ENCODE peak calls at places on chromosomes 2 and 18, in six cellular contexts. C is PC-3; M is HepG2; P is naive thymus-derived CD4-positive, alpha-beta T cell; F is CD8-positive, alpha-beta memory T cell; H is psoas muscle. K is an unnamed sample.

GRCh38 chr2:237379636-237380035 is 34.3 kb downstream of the COL6A3 start:
- DNase-seq in C (no peak), M (no peak), P (no peak), F (no peak), H (no peak), K (no peak)

GRCh38 chr2:84938194-84938879 is 32.6 kb upstream of the KCMF1 start:
- DNase-seq in C (peak), M (peak), P (peak), F (peak), H (no peak), K (no peak)

GRCh38 chr2:10267036-10267435 is 35.7 kb upstream of the HPCAL1 start:
- DNase-seq in C (no peak), M (no peak), P (no peak), F (no peak), H (no peak), K (no peak)

GRCh38 chr2:231037202-231037730 is at the start of gene C2orf72:
- DNase-seq in C (no peak), M (no peak), P (no peak), F (no peak), H (no peak), K (no peak)

GRCh38 chr2:219442206-219443015 is 7.8 kb downstream of the SPEG start:
- DNase-seq in C (no peak), M (no peak), P (no peak), F (no peak), H (peak), K (no peak)

GRCh38 chr2:181563101-181563692 is 93.7 kb downstream of the CERKL start:
- DNase-seq in C (no peak), M (no peak), P (no peak), F (no peak), H (no peak), K (no peak)

GRCh38 chr2:182616471-182617393 is 99.3 kb upstream of the DNAJC10 start:
- DNase-seq in C (no peak), M (peak), P (no peak), F (no peak), H (no peak), K (no peak)

GRCh38 chr2:118209727-118210126 is 121.5 kb downstream of the INSIG2 start:
- DNase-seq in C (peak), M (no peak), P (no peak), F (no peak), H (no peak), K (no peak)

GRCh38 chr18:55235094-55235461 is 275.8 kb upstream of the CCDC68 start:
- DNase-seq in C (no peak), M (no peak), P (no peak), F (no peak), H (no peak), K (no peak)

GRCh38 chr2:28346587-28346986 is 46.1 kb upstream of the FOSL2 start:
- DNase-seq in C (no peak), M (no peak), P (no peak), F (peak), H (peak), K (no peak)

GRCh38 chr2:18623782-18624181 is 34.4 kb upstream of the NT5C1B start:
- DNase-seq in C (peak), M (no peak), P (no peak), F (no peak), H (no peak), K (no peak)

GRCh38 chr18:48719988-48720654 is 181.3 kb downstream of the CTIF start:
- DNase-seq in C (no peak), M (no peak), P (no peak), F (no peak), H (no peak), K (no peak)

GRCh38 chr2:76808776-76809175 is 713.4 kb downstream of the LRRTM4 start:
- DNase-seq in C (no peak), M (no peak), P (no peak), F (no peak), H (no peak), K (no peak)

GRCh38 chr18:79610461-79611039 is 69.1 kb upstream of the CTDP1 start:
- DNase-seq in C (no peak), M (no peak), P (no peak), F (no peak), H (no peak), K (no peak)

GRCh38 chr2:236665130-236665529 is 95.5 kb downstream of the ACKR3 start:
- DNase-seq in C (peak), M (no peak), P (no peak), F (no peak), H (no peak), K (no peak)

GRCh38 chr2:31513553-31513952 is 67.2 kb downstream of the SRD5A2 start:
- DNase-seq in C (no peak), M (no peak), P (no peak), F (no peak), H (no peak), K (no peak)

GRCh38 chr2:219571311-219572236 is at the start of gene OBSL1:
- DNase-seq in C (peak), M (peak), P (no peak), F (no peak), H (peak), K (no peak)

GRCh38 chr2:68135448-68136320 is 22.0 kb upstream of the PNO1 start:
- DNase-seq in C (no peak), M (no peak), P (no peak), F (no peak), H (no peak), K (no peak)

GRCh38 chr2:71121479-71121878 is 8.6 kb downstream of the MCEE start:
- DNase-seq in C (no peak), M (peak), P (no peak), F (no peak), H (no peak), K (no peak)

GRCh38 chr2:202249864-202250263 is 11.5 kb upstream of the SUMO1 start:
- DNase-seq in C (no peak), M (no peak), P (no peak), F (no peak), H (no peak), K (no peak)

GRCh38 chr2:37379881-37380296 is 35.5 kb downstream of the QPCT start:
- DNase-seq in C (peak), M (peak), P (no peak), F (no peak), H (peak), K (no peak)

GRCh38 chr18:55048892-55049291 is 89.6 kb upstream of the CCDC68 start:
- DNase-seq in C (peak), M (no peak), P (no peak), F (no peak), H (no peak), K (no peak)

GRCh38 chr2:145930318-145930717 is 1410.4 kb upstream of the ZEB2 start:
- DNase-seq in C (no peak), M (no peak), P (no peak), F (no peak), H (no peak), K (no peak)

GRCh38 chr2:48129256-48129950 is 223.1 kb upstream of the FBXO11 start:
- DNase-seq in C (peak), M (no peak), P (no peak), F (no peak), H (no peak), K (no peak)

GRCh38 chr18:79576686-79577351 is 102.8 kb upstream of the CTDP1 start:
- DNase-seq in C (no peak), M (no peak), P (no peak), F (peak), H (peak), K (no peak)

GRCh38 chr2:32212293-32212692 is 46.6 kb downstream of the SLC30A6 start:
- DNase-seq in C (no peak), M (no peak), P (no peak), F (no peak), H (no peak), K (no peak)

DNA sequence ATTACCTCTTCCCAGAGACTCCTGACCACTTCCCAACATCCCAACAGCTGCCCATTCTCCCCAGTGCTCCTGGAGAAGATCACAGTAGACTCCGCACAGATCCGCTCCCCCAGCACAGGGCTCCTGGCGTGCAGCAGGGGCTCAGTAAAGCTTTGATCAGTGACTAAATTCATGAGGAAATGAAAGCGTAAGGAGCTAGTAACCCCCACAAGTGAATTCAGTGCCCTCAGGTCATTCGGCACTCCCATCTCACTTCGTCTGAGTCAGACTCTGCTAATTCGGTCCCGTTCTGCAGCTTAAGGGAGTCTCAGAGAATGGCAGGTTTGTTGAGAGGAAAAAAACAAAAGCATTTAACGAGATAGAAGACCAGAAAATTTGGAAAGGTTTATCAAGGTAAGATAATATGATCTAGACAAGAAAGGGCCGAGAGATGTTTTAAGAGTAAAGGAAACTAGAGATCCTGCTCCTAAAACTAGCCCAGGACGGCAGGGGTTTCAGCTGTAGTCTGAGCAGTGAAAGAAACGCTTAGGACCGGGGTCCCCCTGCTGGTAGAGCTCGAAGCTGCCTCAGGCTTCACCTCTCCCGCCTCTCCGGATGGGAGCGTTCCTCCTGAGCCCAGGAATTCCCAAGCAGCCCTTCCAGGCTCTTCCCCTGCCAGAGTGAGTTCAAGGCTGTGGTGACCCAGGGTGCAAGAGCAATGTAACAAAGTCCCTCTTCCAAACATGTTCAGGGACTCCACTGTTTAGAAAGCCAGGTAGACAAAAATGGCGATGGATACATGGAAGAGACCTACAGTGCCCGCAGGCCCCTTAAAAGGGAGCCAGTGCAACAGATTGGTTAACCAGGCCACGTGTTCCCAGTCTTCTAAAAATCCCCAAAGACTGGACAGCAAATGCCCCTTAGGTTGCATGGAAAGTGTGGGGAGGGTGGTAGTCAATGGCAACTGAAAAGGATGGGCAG is 127.3 kb downstream of the DNER start:
- DNase-seq in C (peak), M (peak), P (no peak), F (no peak), H (peak), K (peak)
- H3K27ac ChIP-seq in C (peak), M (no peak), P (no peak), F (no peak), H (no peak), K (peak)

GRCh38 chr2:241762321-241762932 is 14.2 kb upstream of the GAL3ST2 start:
- DNase-seq in C (peak), M (no peak), P (no peak), F (peak), H (no peak), K (no peak)
- H3K27ac ChIP-seq in C (peak), M (no peak), P (no peak), F (peak), H (no peak), K (no peak)

DNA sequence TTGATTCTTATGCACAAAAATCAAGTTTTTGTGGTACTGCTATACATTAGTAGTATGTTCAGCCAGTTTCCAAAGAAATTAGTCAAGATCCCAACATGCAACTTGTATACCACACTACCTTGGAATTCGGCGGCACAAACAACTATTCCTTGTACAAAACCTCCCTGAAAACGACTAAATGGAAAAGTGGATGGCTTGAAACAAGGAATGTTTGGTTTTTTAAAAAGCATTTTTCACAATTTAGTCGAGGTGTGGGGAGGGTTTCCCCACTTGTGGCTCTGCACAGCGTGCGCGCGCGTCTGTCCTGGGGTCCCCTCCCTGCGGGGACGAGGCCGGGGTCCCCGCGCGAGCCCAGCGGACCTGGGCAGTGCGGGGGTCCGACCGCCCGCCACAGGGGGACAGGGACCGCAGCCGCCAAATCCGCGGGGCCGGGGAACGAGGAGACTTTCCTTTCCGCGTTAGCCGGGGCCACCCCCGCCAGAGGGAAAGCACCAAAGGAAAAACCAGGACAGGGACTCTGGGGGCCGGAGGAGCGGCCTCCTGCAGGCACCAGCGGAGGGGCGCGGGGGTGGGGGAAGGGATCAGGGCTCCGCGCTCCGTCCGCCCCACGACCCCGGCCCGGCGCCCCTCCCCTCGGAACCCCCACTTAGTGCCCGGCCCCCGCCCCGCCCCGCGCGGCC is 534 bp upstream of the SOCS6 start:
- DNase-seq in C (peak), M (peak), P (no peak), F (no peak), H (peak), K (no peak)
- H3K27ac ChIP-seq in C (peak), M (peak), P (no peak), F (no peak), H (peak), K (peak)

GRCh38 chr2:1432726-1433125 is 19.5 kb downstream of the TPO start:
- DNase-seq in C (no peak), M (no peak), P (no peak), F (no peak), H (no peak), K (no peak)

GRCh38 chr2:1437537-1437936 is 24.3 kb downstream of the TPO start:
- DNase-seq in C (no peak), M (no peak), P (no peak), F (no peak), H (no peak), K (no peak)

GRCh38 chr2:1440581-1440980 is 27.3 kb downstream of the TPO start:
- DNase-seq in C (no peak), M (no peak), P (no peak), F (no peak), H (no peak), K (no peak)

GRCh38 chr2:1437101-1437500 is 23.8 kb downstream of the TPO start:
- DNase-seq in C (no peak), M (no peak), P (no peak), F (no peak), H (no peak), K (no peak)

DNA sequence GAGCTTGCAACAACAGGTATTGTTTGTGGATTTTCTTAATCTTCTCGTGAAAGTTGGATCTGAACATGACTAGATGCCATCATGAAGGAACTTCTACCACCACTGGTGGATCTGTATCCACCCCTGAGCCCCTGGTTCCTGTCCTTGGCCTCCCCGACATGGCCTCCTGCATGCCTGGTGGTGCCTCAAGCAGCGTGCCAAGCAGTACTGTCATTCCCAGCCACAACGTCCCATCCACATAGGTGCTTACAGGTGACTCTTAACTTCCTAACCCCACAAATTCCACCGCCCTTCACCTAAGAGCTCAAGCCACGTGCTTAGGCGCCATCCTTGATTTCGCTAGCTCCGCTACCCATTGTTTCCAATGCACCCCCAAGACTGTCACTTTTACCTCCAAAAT is 23.1 kb downstream of the TPO start:
- DNase-seq in C (no peak), M (no peak), P (no peak), F (no peak), H (no peak), K (no peak)
- H3K27ac ChIP-seq in C (no peak), M (no peak), P (no peak), F (no peak), H (no peak), K (no peak)

DNA sequence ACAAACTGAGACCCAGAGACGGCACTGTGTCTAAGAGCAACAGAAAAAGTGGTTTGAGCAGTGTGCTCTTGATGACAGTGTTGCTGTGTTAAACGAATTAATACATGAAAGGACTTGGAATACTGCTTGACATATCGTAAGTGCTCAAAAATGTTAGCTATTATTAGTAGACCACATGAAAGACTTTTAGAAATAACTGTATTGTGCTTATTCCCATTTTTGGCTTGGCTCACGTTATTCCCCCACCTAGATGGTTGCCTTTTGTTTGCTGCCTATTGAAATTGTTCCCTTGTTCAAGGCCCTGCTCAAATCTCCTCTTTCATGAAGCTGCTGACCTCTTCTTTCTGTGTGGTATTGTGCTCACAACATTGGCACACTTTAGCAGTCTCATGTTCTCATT is 27.8 kb upstream of the C2orf74 start:
- DNase-seq in C (no peak), M (peak), P (no peak), F (no peak), H (no peak), K (no peak)
- H3K27ac ChIP-seq in C (no peak), M (no peak), P (no peak), F (no peak), H (no peak), K (no peak)

DNA sequence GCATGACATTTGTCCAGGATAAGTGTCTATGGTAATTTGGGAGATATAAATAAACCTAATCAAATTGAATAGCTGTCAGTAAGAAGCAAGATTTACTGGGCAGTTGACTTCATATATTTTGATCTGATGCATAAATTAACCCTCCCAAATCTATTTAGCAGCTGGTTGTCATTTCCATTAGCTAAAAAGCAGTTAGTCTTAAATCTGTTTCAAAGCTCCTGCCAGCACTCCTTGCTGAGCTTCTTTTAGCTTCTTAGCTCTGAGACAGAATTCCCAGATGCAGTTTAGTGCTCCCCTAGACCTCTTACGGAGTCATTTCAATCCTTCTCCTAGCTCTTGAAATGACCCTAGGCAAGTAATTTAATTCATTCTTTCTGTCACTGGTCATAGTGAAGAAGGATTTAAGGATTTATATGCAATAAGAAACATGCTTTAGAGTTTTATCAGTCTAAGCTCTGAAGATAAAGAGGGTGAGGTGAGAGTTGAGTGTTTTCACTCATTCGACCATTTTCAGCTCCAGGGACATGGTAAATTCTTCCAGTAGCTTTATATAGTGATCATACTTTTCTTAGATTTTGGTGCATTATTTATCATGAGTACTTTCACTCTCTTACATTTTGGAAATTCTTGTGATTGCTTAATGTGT is 98.9 kb downstream of the PHLPP1 start:
- DNase-seq in C (no peak), M (no peak), P (no peak), F (no peak), H (no peak), K (no peak)
- H3K27ac ChIP-seq in C (no peak), M (no peak), P (no peak), F (no peak), H (no peak), K (no peak)

GRCh38 chr2:162243305-162243693 is at the start of gene FAP:
- DNase-seq in C (no peak), M (no peak), P (no peak), F (no peak), H (no peak), K (no peak)
- H3K27ac ChIP-seq in C (peak), M (no peak), P (no peak), F (no peak), H (peak), K (peak)

GRCh38 chr2:168289880-168290279 is 42.5 kb upstream of the STK39 start:
- DNase-seq in C (no peak), M (no peak), P (no peak), F (no peak), H (no peak), K (no peak)

GRCh38 chr2:168290391-168290790 is 43.0 kb upstream of the STK39 start:
- DNase-seq in C (no peak), M (no peak), P (no peak), F (no peak), H (no peak), K (no peak)

DNA sequence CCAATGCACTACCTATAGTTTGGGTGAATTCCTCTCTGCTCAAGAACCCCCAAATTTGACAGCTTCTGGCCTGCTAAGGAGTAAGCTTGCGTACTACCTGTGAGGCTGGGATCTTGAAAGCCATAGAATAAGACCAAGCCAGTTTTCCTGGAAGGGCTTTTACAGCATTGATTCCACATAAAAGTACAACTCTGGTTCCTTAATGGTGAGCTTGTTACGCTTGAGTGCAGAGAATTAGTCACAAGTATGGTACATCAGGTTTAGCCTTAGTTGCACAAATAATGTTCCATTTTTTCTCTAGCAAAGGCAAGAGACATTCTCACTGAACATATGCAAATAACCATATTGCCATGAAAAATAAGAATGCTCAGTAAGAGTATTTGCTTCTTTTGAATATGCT is 39.1 kb upstream of the STK39 start:
- DNase-seq in C (no peak), M (no peak), P (no peak), F (no peak), H (no peak), K (no peak)
- H3K27ac ChIP-seq in C (no peak), M (no peak), P (no peak), F (no peak), H (no peak), K (no peak)

GRCh38 chr2:8994386-8994785 is 9.1 kb downstream of the MBOAT2 start:
- DNase-seq in C (peak), M (no peak), P (no peak), F (no peak), H (no peak), K (no peak)
- H3K27ac ChIP-seq in C (peak), M (no peak), P (no peak), F (no peak), H (no peak), K (no peak)

GRCh38 chr2:130797493-130798435 is 39.0 kb upstream of the ARHGEF4 start:
- DNase-seq in C (peak), M (peak), P (peak), F (peak), H (peak), K (peak)
- H3K27ac ChIP-seq in C (peak), M (no peak), P (peak), F (peak), H (peak), K (peak)

K was measured in thoracic aorta.